ENCODE peak calls at places on chromosomes 6 and 20, in nine cellular contexts. A, O, G, F, Y, H, E, C and X are unnamed samples.

GRCh38 chr20:57620999-57621398 is 773 bp upstream of the ZBP1 start:
- DNase-seq in A (no peak), O (no peak), G (no peak), F (no peak), Y (no peak), H (peak), E (no peak), C (peak), X (no peak)

GRCh38 chr6:26273673-26274595 is 91.1 kb upstream of the BTN3A2 start:
- DNase-seq in A (no peak), O (no peak), G (no peak), F (peak), Y (no peak), H (no peak), E (no peak), C (no peak), X (no peak)

GRCh38 chr6:38695227-38695900 is 7.6 kb downstream of the GLO1 start:
- DNase-seq in A (no peak), O (no peak), G (no peak), F (no peak), Y (no peak), H (no peak), E (no peak), C (no peak), X (no peak)

GRCh38 chr6:97150932-97151331 is 132.1 kb downstream of the MMS22L start:
- DNase-seq in A (no peak), O (no peak), G (no peak), F (no peak), Y (no peak), H (no peak), E (no peak), C (no peak), X (no peak)

GRCh38 chr6:135738646-135739045 is 112.9 kb upstream of the PDE7B start:
- DNase-seq in A (no peak), O (no peak), G (no peak), F (peak), Y (no peak), H (no peak), E (no peak), C (no peak), X (no peak)

GRCh38 chr6:90818163-90818562 is 231.3 kb upstream of the MAP3K7 start:
- DNase-seq in A (no peak), O (no peak), G (no peak), F (no peak), Y (no peak), H (no peak), E (no peak), C (no peak), X (no peak)

GRCh38 chr6:88967891-88968290 is 4.5 kb upstream of the RNGTT start:
- DNase-seq in A (no peak), O (no peak), G (no peak), F (no peak), Y (no peak), H (no peak), E (no peak), C (no peak), X (no peak)

GRCh38 chr6:25442898-25443297 is 163.7 kb downstream of the CARMIL1 start:
- DNase-seq in A (no peak), O (no peak), G (no peak), F (peak), Y (no peak), H (no peak), E (no peak), C (no peak), X (no peak)

GRCh38 chr6:166605752-166606151 is 19.3 kb upstream of the RAMACL start:
- DNase-seq in A (no peak), O (no peak), G (no peak), F (no peak), Y (no peak), H (no peak), E (no peak), C (no peak), X (no peak)

GRCh38 chr6:14880052-14880451 is 365.8 kb upstream of the JARID2 start:
- DNase-seq in A (no peak), O (no peak), G (no peak), F (no peak), Y (no peak), H (no peak), E (no peak), C (peak), X (no peak)

GRCh38 chr20:36624068-36624813 is 18.7 kb downstream of the RAB5IF start:
- DNase-seq in A (no peak), O (no peak), G (peak), F (no peak), Y (no peak), H (peak), E (no peak), C (no peak), X (no peak)

GRCh38 chr6:117352466-117353081 is 73.2 kb downstream of the ROS1 start:
- DNase-seq in A (no peak), O (peak), G (no peak), F (peak), Y (no peak), H (no peak), E (no peak), C (no peak), X (no peak)

GRCh38 chr6:9507136-9507895 is 907.6 kb downstream of the TFAP2A start:
- DNase-seq in A (no peak), O (no peak), G (no peak), F (no peak), Y (no peak), H (no peak), E (no peak), C (no peak), X (no peak)

GRCh38 chr6:109925060-109925459 is 53.1 kb upstream of the GPR6 start:
- DNase-seq in A (no peak), O (no peak), G (no peak), F (no peak), Y (no peak), H (no peak), E (no peak), C (no peak), X (no peak)

GRCh38 chr20:43387737-43388136 is 70.0 kb upstream of the SRSF6 start:
- DNase-seq in A (no peak), O (no peak), G (no peak), F (no peak), Y (no peak), H (no peak), E (no peak), C (no peak), X (no peak)

GRCh38 chr6:31908791-31909190 is 6.9 kb upstream of the ZBTB12 start:
- DNase-seq in A (no peak), O (no peak), G (no peak), F (peak), Y (no peak), H (no peak), E (no peak), C (no peak), X (no peak)

GRCh38 chr6:4664117-4664626 is 112.0 kb upstream of the CDYL start:
- DNase-seq in A (peak), O (no peak), G (peak), F (peak), Y (no peak), H (peak), E (peak), C (peak), X (peak)

GRCh38 chr6:160368670-160369069 is 20.5 kb downstream of the SLC22A3 start:
- DNase-seq in A (no peak), O (no peak), G (no peak), F (no peak), Y (no peak), H (no peak), E (no peak), C (no peak), X (no peak)

GRCh38 chr20:19897891-19898290 is 119.3 kb upstream of the NAA20 start:
- DNase-seq in A (no peak), O (no peak), G (no peak), F (no peak), Y (no peak), H (no peak), E (no peak), C (no peak), X (no peak)

GRCh38 chr6:140346461-140346860 is 972.0 kb upstream of the CITED2 start:
- DNase-seq in A (no peak), O (no peak), G (no peak), F (peak), Y (no peak), H (no peak), E (no peak), C (no peak), X (no peak)

GRCh38 chr20:46129955-46130481 is 11.9 kb downstream of the CD40 start:
- DNase-seq in A (no peak), O (no peak), G (no peak), F (no peak), Y (peak), H (no peak), E (peak), C (no peak), X (no peak)

GRCh38 chr20:3277686-3278465 is 38.9 kb upstream of the SLC4A11 start:
- DNase-seq in A (no peak), O (no peak), G (no peak), F (no peak), Y (no peak), H (no peak), E (no peak), C (no peak), X (no peak)

GRCh38 chr6:113856571-113857564 is at the start of gene MARCKS:
- DNase-seq in A (peak), O (peak), G (peak), F (peak), Y (peak), H (peak), E (peak), C (peak), X (peak)

GRCh38 chr6:125753218-125753936 is 3.9 kb downstream of the HEY2 start:
- DNase-seq in A (no peak), O (no peak), G (peak), F (peak), Y (no peak), H (no peak), E (no peak), C (no peak), X (no peak)

GRCh38 chr20:3727333-3728035 is 5.0 kb upstream of the HSPA12B start:
- DNase-seq in A (peak), O (no peak), G (no peak), F (peak), Y (no peak), H (no peak), E (no peak), C (peak), X (peak)

GRCh38 chr6:118350881-118351430 is 197.1 kb upstream of the PLN start:
- DNase-seq in A (no peak), O (no peak), G (no peak), F (peak), Y (no peak), H (no peak), E (no peak), C (no peak), X (no peak)

GRCh38 chr6:1630212-1630770 is 20.6 kb downstream of the FOXC1 start:
- DNase-seq in A (no peak), O (no peak), G (no peak), F (no peak), Y (no peak), H (no peak), E (peak), C (no peak), X (no peak)

GRCh38 chr20:19765266-19765665 is 7.2 kb downstream of the RIN2 start:
- DNase-seq in A (no peak), O (no peak), G (no peak), F (no peak), Y (no peak), H (no peak), E (no peak), C (no peak), X (no peak)

GRCh38 chr6:160055813-160056212 is 65.8 kb upstream of the SLC22A1 start:
- DNase-seq in A (no peak), O (no peak), G (no peak), F (no peak), Y (no peak), H (no peak), E (peak), C (no peak), X (peak)

GRCh38 chr20:33846291-33846916 is 35.3 kb downstream of the CHMP4B start:
- DNase-seq in A (no peak), O (no peak), G (no peak), F (peak), Y (no peak), H (no peak), E (peak), C (peak), X (peak)

GRCh38 chr6:16212276-16212675 is 26.1 kb upstream of the GMPR start:
- DNase-seq in A (no peak), O (no peak), G (no peak), F (no peak), Y (no peak), H (no peak), E (no peak), C (no peak), X (no peak)

GRCh38 chr6:107822154-107823046 is 1.7 kb downstream of the SCML4 start:
- DNase-seq in A (no peak), O (no peak), G (peak), F (no peak), Y (no peak), H (peak), E (no peak), C (no peak), X (no peak)

GRCh38 chr20:63968136-63968927 is 1.4 kb downstream of the ZNF512B start:
- DNase-seq in A (no peak), O (no peak), G (no peak), F (no peak), Y (no peak), H (peak), E (peak), C (peak), X (peak)

GRCh38 chr6:124536792-124537191 is 425.4 kb upstream of the RNF217 start:
- DNase-seq in A (no peak), O (no peak), G (no peak), F (no peak), Y (no peak), H (no peak), E (no peak), C (no peak), X (no peak)

GRCh38 chr20:53643031-53643832 is 49.6 kb upstream of the ZNF217 start:
- DNase-seq in A (no peak), O (peak), G (peak), F (peak), Y (no peak), H (peak), E (no peak), C (peak), X (no peak)
- TF ChIP-seq POLR2A in A (no peak), O (no peak), G (peak), F (no peak), Y (no peak), H (peak), E (no peak), C (no peak), X (no peak)

GRCh38 chr6:43992783-43993505 is 134.3 kb downstream of the MRPL14 start:
- DNase-seq in A (no peak), O (no peak), G (peak), F (no peak), Y (no peak), H (no peak), E (peak), C (peak), X (no peak)

GRCh38 chr6:43997342-43997677 is 129.9 kb downstream of the MRPL14 start:
- DNase-seq in A (no peak), O (no peak), G (no peak), F (no peak), Y (no peak), H (peak), E (peak), C (no peak), X (no peak)

GRCh38 chr6:43993881-43994523 is 133.2 kb downstream of the MRPL14 start:
- DNase-seq in A (no peak), O (no peak), G (peak), F (no peak), Y (no peak), H (no peak), E (peak), C (no peak), X (peak)

GRCh38 chr6:43996614-43997341 is 130.5 kb downstream of the MRPL14 start:
- DNase-seq in A (no peak), O (no peak), G (no peak), F (no peak), Y (no peak), H (no peak), E (peak), C (no peak), X (peak)

GRCh38 chr6:43995137-43995536 is 132.1 kb downstream of the MRPL14 start:
- DNase-seq in A (no peak), O (no peak), G (no peak), F (no peak), Y (no peak), H (no peak), E (peak), C (no peak), X (no peak)
- H3K4me3 ChIP-seq in A (no peak), O (no peak), G (no peak), F (no peak), Y (no peak), H (no peak), E (no peak), C (no peak), X (no peak)

DNA sequence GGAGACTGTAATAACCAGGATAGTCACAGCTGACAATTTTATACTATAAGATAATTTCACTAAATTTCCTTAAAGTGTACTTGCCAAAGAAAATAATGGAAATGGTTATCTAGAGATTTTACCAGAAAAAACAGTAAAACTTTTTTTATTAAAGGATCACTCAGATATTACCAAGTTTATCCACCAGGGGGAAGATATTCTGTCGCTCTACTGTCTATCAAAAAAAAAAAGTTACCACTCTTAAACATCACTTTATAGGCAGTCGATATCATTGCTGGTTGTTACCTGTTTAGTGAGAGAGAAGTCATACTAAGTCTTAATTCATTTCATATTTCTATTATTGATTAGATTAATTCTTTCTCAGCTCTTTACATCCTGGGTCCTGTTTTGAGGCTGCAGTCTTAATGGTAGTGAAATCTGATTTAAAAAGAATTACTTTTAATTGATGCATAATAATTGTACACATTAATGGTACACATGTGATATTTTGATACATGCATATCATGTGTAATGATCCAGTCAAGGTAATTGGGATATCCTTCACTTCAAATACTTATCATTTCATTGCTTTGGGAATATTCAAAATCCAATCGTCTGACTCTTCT is 18.9 kb downstream of the L3MBTL3 start:
- DNase-seq in A (no peak), O (peak), G (no peak), F (no peak), Y (no peak), H (no peak), E (no peak), C (no peak), X (no peak)
- TF ChIP-seq CTCF in A (peak), O (peak), G (peak), F (peak), Y (peak), H (peak), E (peak), C (no peak), X (no peak)

GRCh38 chr6:111975501-111975900 is 78.4 kb upstream of the CCN6 start:
- DNase-seq in A (no peak), O (no peak), G (no peak), F (no peak), Y (no peak), H (no peak), E (no peak), C (no peak), X (no peak)
- TF ChIP-seq POLR2A in A (no peak), O (no peak), G (no peak), F (no peak), Y (no peak), H (no peak), E (no peak), C (no peak), X (no peak)

GRCh38 chr6:156698239-156699016 is 78.8 kb upstream of the ARID1B start:
- DNase-seq in A (no peak), O (no peak), G (peak), F (no peak), Y (no peak), H (peak), E (no peak), C (no peak), X (no peak)

GRCh38 chr6:156695747-156696146 is 81.4 kb upstream of the ARID1B start:
- DNase-seq in A (no peak), O (no peak), G (peak), F (no peak), Y (no peak), H (no peak), E (no peak), C (no peak), X (no peak)

GRCh38 chr6:156694679-156695078 is 82.5 kb upstream of the ARID1B start:
- DNase-seq in A (no peak), O (no peak), G (no peak), F (no peak), Y (no peak), H (no peak), E (no peak), C (no peak), X (no peak)

GRCh38 chr6:156699017-156699421 is 78.2 kb upstream of the ARID1B start:
- DNase-seq in A (no peak), O (peak), G (no peak), F (peak), Y (no peak), H (no peak), E (no peak), C (no peak), X (no peak)

DNA sequence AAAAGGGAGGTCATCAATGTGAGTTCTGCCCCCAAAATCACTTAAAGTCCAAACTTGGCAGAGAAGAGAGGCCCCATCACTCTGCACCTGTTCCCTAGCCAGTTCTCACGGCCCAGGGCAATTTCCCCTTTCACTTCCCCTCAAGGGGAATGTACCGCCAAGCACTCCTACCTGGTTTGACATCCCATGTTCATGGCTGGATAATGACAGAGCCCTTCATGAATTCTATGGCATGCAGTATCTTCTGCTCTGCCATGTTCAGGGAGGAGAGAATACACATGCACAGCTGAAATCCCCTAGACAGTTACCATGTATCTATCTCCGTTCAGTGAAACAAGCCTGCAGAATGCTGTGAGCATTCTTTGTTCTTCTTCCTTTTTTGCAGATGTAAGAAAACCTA is 80.0 kb upstream of the ARID1B start:
- DNase-seq in A (no peak), O (no peak), G (no peak), F (no peak), Y (no peak), H (no peak), E (no peak), C (no peak), X (no peak)
- H3K4me3 ChIP-seq in A (no peak), O (no peak), G (no peak), F (no peak), Y (no peak), H (no peak), E (no peak), C (no peak), X (no peak)

GRCh38 chr20:17721802-17722486 is 22.2 kb downstream of the BANF2 start:
- DNase-seq in A (no peak), O (peak), G (peak), F (no peak), Y (no peak), H (peak), E (no peak), C (no peak), X (no peak)
- TF ChIP-seq CTCF in A (no peak), O (no peak), G (peak), F (peak), Y (no peak), H (peak), E (no peak), C (no peak), X (no peak)

DNA sequence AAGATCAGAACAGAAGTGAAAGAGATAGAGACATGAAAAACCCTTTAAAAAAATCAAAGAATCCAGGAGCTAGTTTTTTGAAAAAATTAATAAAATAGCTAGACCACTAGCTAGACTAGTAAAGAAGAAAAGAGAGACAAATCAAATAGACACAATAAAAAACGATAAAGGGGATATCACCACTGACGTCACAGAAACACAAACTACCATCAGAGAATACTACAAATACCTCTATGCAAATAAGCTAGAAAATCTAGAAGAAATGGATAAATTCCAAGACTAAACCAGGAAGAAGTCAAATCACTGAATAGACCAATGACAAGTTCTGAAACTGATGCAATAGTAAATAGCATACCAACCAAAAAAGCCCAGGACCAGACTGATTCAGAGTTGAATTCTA is 29.6 kb upstream of the SENP6 start:
- DNase-seq in A (no peak), O (no peak), G (no peak), F (no peak), Y (no peak), H (no peak), E (no peak), C (no peak), X (no peak)
- TF ChIP-seq POLR2A in A (no peak), O (no peak), G (no peak), F (no peak), Y (no peak), H (no peak), E (no peak), C (no peak), X (no peak)